ENCODE peak calls at places on chromosomes 1 and 21, in seven cellular contexts. X, U, Q, J, A, S and N are unnamed samples.

GRCh38 chr1:23902611-23903278 is 10.4 kb downstream of the CNR2 start:
- DNase-seq in X (no peak), A (no peak), S (no peak), Q (no peak), U (no peak), J (no peak), N (no peak)

GRCh38 chr1:7912743-7913557 is 27.7 kb downstream of the TNFRSF9 start:
- DNase-seq in U (no peak), X (no peak), A (no peak), Q (no peak), S (no peak), J (no peak), N (peak)

GRCh38 chr21:42037943-42038342 is 27.8 kb upstream of the ZBTB21 start:
- DNase-seq in J (no peak), X (no peak), A (no peak), Q (no peak), S (no peak), U (no peak), N (no peak)

GRCh38 chr1:32487182-32487581 is 22.3 kb downstream of the ZBTB8B start:
- DNase-seq in U (no peak), X (no peak), A (no peak), J (no peak), Q (no peak), S (no peak), N (no peak)

GRCh38 chr1:16248007-16248436 is 11.0 kb upstream of the CPLANE2 start:
- DNase-seq in A (no peak), U (no peak), X (no peak), Q (no peak), S (no peak), J (no peak), N (no peak)

GRCh38 chr1:215667796-215668195 is 100.7 kb downstream of the KCTD3 start:
- DNase-seq in A (no peak), U (no peak), X (peak), Q (no peak), J (no peak), S (no peak), N (no peak)

GRCh38 chr1:233025156-233025555 is 74.7 kb downstream of the NTPCR start:
- DNase-seq in J (no peak), A (no peak), Q (no peak), U (peak), X (peak), S (peak), N (no peak)

GRCh38 chr1:228798548-228798947 is 63.3 kb downstream of the RHOU start:
- DNase-seq in J (no peak), Q (no peak), A (no peak), U (no peak), X (no peak), S (no peak), N (no peak)

GRCh38 chr1:67948155-67949075 is 102.0 kb downstream of the DIRAS3 start:
- DNase-seq in Q (no peak), J (no peak), S (no peak), X (no peak), U (no peak), A (no peak), N (no peak)

GRCh38 chr21:38712076-38712475 is 93.7 kb upstream of the ETS2 start:
- DNase-seq in A (peak), U (peak), Q (no peak), X (peak), J (no peak), S (peak), N (no peak)

GRCh38 chr1:1926886-1927660 is 8.0 kb upstream of the TMEM52 start:
- DNase-seq in J (no peak), Q (no peak), A (no peak), X (no peak), U (no peak), S (no peak), N (peak)

GRCh38 chr1:36089393-36090121 is 865 bp downstream of the ADPRS start:
- DNase-seq in X (no peak), Q (no peak), A (no peak), S (no peak), J (no peak), U (peak), N (no peak)

GRCh38 chr1:115179397-115179835 is 90.1 kb upstream of the TSPAN2 start:
- DNase-seq in J (no peak), U (peak), S (no peak), Q (no peak), X (no peak), A (no peak), N (no peak)

GRCh38 chr1:197481101-197481500 is 213.0 kb downstream of the CRB1 start:
- DNase-seq in X (no peak), S (peak), Q (no peak), U (no peak), A (no peak), J (no peak), N (no peak)

GRCh38 chr1:2404142-2404889 is 8.0 kb downstream of the PEX10 start:
- DNase-seq in A (no peak), S (no peak), X (no peak), J (no peak), U (peak), Q (no peak), N (no peak)

GRCh38 chr1:3014443-3015268 is 6.6 kb upstream of the ACTRT2 start:
- DNase-seq in A (no peak), U (peak), Q (peak), J (no peak), X (no peak), S (no peak), N (no peak)

GRCh38 chr1:66022904-66023620 is 230.4 kb downstream of the PDE4B start:
- DNase-seq in U (no peak), J (no peak), Q (no peak), A (no peak), X (no peak), S (no peak), N (no peak)

GRCh38 chr1:160376525-160377131 is 9.8 kb downstream of the NHLH1 start:
- DNase-seq in X (peak), U (peak), J (peak), A (no peak), Q (no peak), S (peak), N (no peak)

GRCh38 chr1:3168678-3169077 is 99.7 kb downstream of the PRDM16 start:
- DNase-seq in J (no peak), S (no peak), U (no peak), A (no peak), X (no peak), Q (no peak), N (no peak)

GRCh38 chr1:193629875-193630274 is 443.5 kb upstream of the B3GALT2 start:
- DNase-seq in J (peak), A (no peak), Q (no peak), X (no peak), S (no peak), U (no peak), N (no peak)

GRCh38 chr21:36082140-36082742 is 12.4 kb downstream of the CBR1 start:
- DNase-seq in U (peak), A (no peak), X (no peak), Q (no peak), S (no peak), J (no peak), N (no peak)

GRCh38 chr1:15911141-15911540 is 63.6 kb downstream of the SPEN start:
- DNase-seq in S (no peak), Q (no peak), J (no peak), U (no peak), A (no peak), X (no peak), N (no peak)

GRCh38 chr1:86156571-86157455 is at the start of gene COL24A1:
- DNase-seq in U (peak), Q (peak), X (peak), S (peak), J (peak), A (peak), N (peak)

GRCh38 chr21:33237446-33237845 is 7.7 kb downstream of the IFNAR2 start:
- DNase-seq in J (no peak), A (no peak), Q (no peak), X (no peak), U (no peak), S (no peak), N (no peak)

GRCh38 chr1:10796029-10796944 is at the start of gene CASZ1:
- DNase-seq in Q (peak), U (peak), J (peak), A (peak), S (peak), X (peak), N (peak)

GRCh38 chr1:222617367-222617951 is 438 bp upstream of the MIA3 start:
- DNase-seq in A (peak), S (peak), Q (peak), U (peak), J (peak), X (peak), N (peak)
- TF ChIP-seq CTCF in A (no peak), S (no peak), Q (no peak), U (no peak), J (no peak), X (no peak), N (no peak)

GRCh38 chr1:42736571-42737200 is 3.4 kb downstream of the CLDN19 start:
- DNase-seq in Q (no peak), J (no peak), S (no peak), A (no peak), U (peak), X (no peak), N (peak)

GRCh38 chr1:42735056-42735455 is 5.0 kb downstream of the CLDN19 start:
- DNase-seq in S (no peak), X (no peak), U (peak), J (no peak), A (no peak), Q (no peak), N (no peak)

GRCh38 chr1:42737257-42737656 is 2.8 kb downstream of the CLDN19 start:
- DNase-seq in Q (no peak), A (no peak), U (peak), J (no peak), S (no peak), X (no peak), N (peak)

GRCh38 chr1:42735477-42736105 is 4.4 kb downstream of the CLDN19 start:
- DNase-seq in A (no peak), U (peak), X (no peak), J (no peak), Q (no peak), S (no peak), N (peak)

GRCh38 chr1:42736152-42736551 is 3.9 kb downstream of the CLDN19 start:
- DNase-seq in J (no peak), X (no peak), S (peak), U (peak), A (no peak), Q (no peak), N (peak)
- TF ChIP-seq CTCF in J (no peak), X (no peak), S (no peak), U (peak), A (no peak), Q (no peak), N (no peak)

GRCh38 chr1:152486400-152487006 is 24.1 kb upstream of the LCE5A start:
- DNase-seq in S (no peak), X (no peak), J (no peak), U (no peak), Q (no peak), A (no peak), N (no peak)
- TF ChIP-seq CTCF in S (peak), X (peak), J (peak), U (peak), Q (peak), A (no peak), N (no peak)

GRCh38 chr1:6148497-6149241 is 31.5 kb downstream of the CHD5 start:
- DNase-seq in J (no peak), Q (peak), S (peak), U (peak), A (no peak), X (peak), N (no peak)
- TF ChIP-seq CTCF in J (no peak), Q (no peak), S (no peak), U (no peak), A (no peak), X (no peak), N (no peak)